ENCODE peak calls at places on chromosomes 2 and 18, in four cellular contexts. W, T, N and O are unnamed samples.

GRCh38 chr18:53909668-53910067 is 314.8 kb downstream of the MBD2 start:
- DNase-seq in T (no peak), N (peak), W (peak), O (no peak)

GRCh38 chr2:127859712-127860085 is 1.7 kb upstream of the POLR2D start:
- DNase-seq in W (no peak), T (peak), N (no peak), O (peak)

GRCh38 chr2:167249197-167249596 is 360.9 kb downstream of the XIRP2 start:
- DNase-seq in N (no peak), W (no peak), T (no peak), O (no peak)

GRCh38 chr18:55275042-55275897 is 312.7 kb downstream of the TCF4 start:
- DNase-seq in T (peak), W (peak), N (peak), O (no peak)

GRCh38 chr2:240443891-240444301 is 8.4 kb downstream of the GPC1 start:
- DNase-seq in W (peak), T (no peak), N (no peak), O (no peak)

GRCh38 chr2:24907106-24907505 is 12.9 kb downstream of the ADCY3 start:
- DNase-seq in T (no peak), W (peak), N (no peak), O (no peak)

GRCh38 chr2:58794103-58794502 is 553.0 kb upstream of the FANCL start:
- DNase-seq in N (no peak), T (no peak), W (no peak), O (no peak)

GRCh38 chr2:17085803-17086202 is 420.2 kb upstream of the CYRIA start:
- DNase-seq in W (no peak), T (no peak), N (no peak), O (no peak)

GRCh38 chr2:217314021-217314460 is 454.2 kb upstream of the TNP1 start:
- DNase-seq in W (no peak), N (peak), T (peak), O (peak)

GRCh38 chr2:109102588-109103233 is 26.3 kb upstream of the SH3RF3 start:
- DNase-seq in T (no peak), N (no peak), W (no peak), O (no peak)

GRCh38 chr18:22556271-22556990 is 138.7 kb upstream of the CTAGE1 start:
- DNase-seq in T (no peak), N (no peak), W (peak), O (no peak)

GRCh38 chr2:40256649-40257048 is 195.2 kb downstream of the SLC8A1 start:
- DNase-seq in N (peak), T (no peak), W (no peak), O (no peak)

GRCh38 chr2:7593286-7593685 is 676.1 kb downstream of the RNF144A start:
- DNase-seq in N (peak), W (no peak), T (no peak), O (no peak)

GRCh38 chr2:236623816-236624215 is 54.2 kb downstream of the ACKR3 start:
- DNase-seq in T (no peak), N (no peak), W (no peak), O (no peak)

GRCh38 chr2:33033524-33034150 is 86.9 kb downstream of the LTBP1 start:
- DNase-seq in T (no peak), N (peak), W (peak), O (peak)

GRCh38 chr2:23662941-23663729 is 263.8 kb downstream of the ATAD2B start:
- DNase-seq in W (no peak), N (peak), T (no peak), O (peak)

GRCh38 chr2:67295851-67296250 is 101.3 kb upstream of the ETAA1 start:
- DNase-seq in T (no peak), N (no peak), W (peak), O (no peak)

GRCh38 chr2:36487947-36488346 is 110.0 kb downstream of the FEZ2 start:
- DNase-seq in W (no peak), T (no peak), N (no peak), O (no peak)

GRCh38 chr2:150477347-150477746 is 10.1 kb downstream of the RND3 start:
- DNase-seq in T (no peak), N (no peak), W (peak), O (no peak)

GRCh38 chr2:3430211-3430610 is 50.7 kb downstream of the TRAPPC12 start:
- DNase-seq in N (no peak), T (no peak), W (peak), O (no peak)

GRCh38 chr2:237665713-237666143 is 38.3 kb downstream of the LRRFIP1 start:
- DNase-seq in T (no peak), N (no peak), W (no peak), O (peak)

GRCh38 chr18:22412502-22412901 is 5.2 kb downstream of the CTAGE1 start:
- DNase-seq in N (no peak), T (peak), W (peak), O (no peak)

GRCh38 chr2:134621939-134622705 is 96.7 kb downstream of the TMEM163 start:
- DNase-seq in W (no peak), N (peak), T (no peak), O (no peak)

GRCh38 chr2:43358688-43359201 is 132.3 kb upstream of the ZFP36L2 start:
- DNase-seq in N (no peak), W (peak), T (no peak), O (no peak)

GRCh38 chr2:163736433-163737168 is 793 bp upstream of the FIGN start:
- DNase-seq in T (peak), N (peak), W (no peak), O (peak)
- TF ChIP-seq CTCF in T (no peak), N (no peak), W (peak), O (no peak)

GRCh38 chr2:96106991-96107882 is 9.1 kb downstream of the ADRA2B start:
- DNase-seq in N (no peak), W (no peak), T (no peak), O (no peak)

GRCh38 chr2:96103906-96104861 is 12.2 kb downstream of the ADRA2B start:
- DNase-seq in T (no peak), W (no peak), N (no peak), O (no peak)

GRCh38 chr2:96103388-96103705 is 13.0 kb downstream of the ADRA2B start:
- DNase-seq in N (no peak), T (no peak), W (no peak), O (no peak)

GRCh38 chr2:96105994-96106393 is 10.4 kb downstream of the ADRA2B start:
- DNase-seq in W (no peak), N (no peak), T (no peak), O (no peak)

DNA sequence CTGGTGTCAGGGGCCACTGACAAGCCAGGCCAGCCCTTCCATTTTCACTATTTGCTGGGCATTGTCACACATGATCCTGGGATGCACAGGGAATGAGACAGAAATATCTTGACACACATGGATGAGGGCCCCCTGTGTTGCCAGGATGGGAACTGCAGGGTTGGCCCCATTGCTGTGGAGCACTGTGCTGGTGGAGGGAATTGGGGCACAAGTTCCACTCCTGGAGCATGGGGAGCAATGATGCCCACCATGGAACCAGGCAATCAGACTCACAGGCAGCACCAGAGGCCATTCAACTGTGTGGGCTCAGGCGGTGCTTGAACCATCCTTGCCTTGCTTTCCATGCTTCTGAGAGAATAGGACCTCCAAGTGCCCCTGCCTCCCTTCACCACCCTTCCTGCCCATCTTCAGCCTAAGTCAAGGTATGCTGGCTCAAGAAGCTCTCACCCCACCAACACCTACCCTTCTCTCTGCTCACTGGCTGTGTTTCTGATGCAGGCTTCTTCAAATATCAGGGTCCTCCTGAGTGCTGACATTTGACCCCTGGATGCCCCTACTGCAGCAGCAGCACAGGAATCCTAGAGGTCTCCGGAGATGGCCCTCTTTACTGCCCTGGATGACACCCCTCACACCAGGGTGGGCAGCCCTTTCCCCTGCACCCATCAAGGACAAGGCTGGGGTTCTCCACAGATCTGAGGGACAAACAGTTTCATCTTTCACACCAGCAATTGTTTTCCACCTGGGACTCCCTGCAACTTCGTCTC is 11.0 kb downstream of the ADRA2B start:
- DNase-seq in N (no peak), T (no peak), W (no peak), O (no peak)
- TF ChIP-seq CTCF in N (no peak), T (no peak), W (no peak), O (no peak)

GRCh38 chr2:42012651-42013050 is 35.2 kb upstream of the PKDCC start:
- DNase-seq in W (no peak), N (peak), T (peak), O (no peak)
- TF ChIP-seq CTCF in W (no peak), N (peak), T (no peak), O (no peak)

GRCh38 chr18:14978962-14979535 is 231.1 kb downstream of the ANKRD30B start:
- DNase-seq in N (peak), W (no peak), T (no peak), O (no peak)

GRCh38 chr18:14978191-14978590 is 230.2 kb downstream of the ANKRD30B start:
- DNase-seq in N (no peak), W (no peak), T (no peak), O (no peak)

GRCh38 chr18:14975431-14975830 is 227.5 kb downstream of the ANKRD30B start:
- DNase-seq in W (no peak), N (no peak), T (no peak), O (no peak)

GRCh38 chr18:14974576-14974975 is 226.6 kb downstream of the ANKRD30B start:
- DNase-seq in T (peak), W (no peak), N (no peak), O (no peak)

GRCh38 chr18:14976736-14977430 is 228.9 kb downstream of the ANKRD30B start:
- DNase-seq in W (no peak), T (peak), N (no peak), O (no peak)
- TF ChIP-seq CTCF in W (no peak), T (peak), N (no peak), O (no peak)

DNA sequence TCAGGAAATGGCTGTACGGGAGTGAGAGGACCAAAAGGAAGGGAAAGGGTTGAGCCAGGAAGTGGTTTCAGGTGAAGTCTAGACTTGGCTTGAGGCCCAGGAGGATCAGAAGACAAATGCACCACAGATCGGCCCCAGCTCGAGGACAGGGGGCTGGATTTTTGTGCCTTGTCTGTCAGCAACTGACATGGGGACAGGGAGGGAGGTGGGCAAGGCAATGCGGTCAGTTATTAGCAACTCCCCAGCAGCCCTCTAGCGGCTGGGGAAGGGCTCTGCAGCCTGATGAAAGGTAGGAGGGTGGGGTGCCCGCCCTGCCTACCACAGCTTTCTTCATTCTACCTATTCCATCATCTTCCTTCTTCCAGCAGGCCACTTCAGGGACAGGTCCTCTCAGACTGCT is 50.0 kb downstream of the CPO start:
- DNase-seq in N (peak), T (no peak), W (no peak), O (peak)
- TF ChIP-seq CTCF in N (peak), T (peak), W (peak), O (peak)

DNA sequence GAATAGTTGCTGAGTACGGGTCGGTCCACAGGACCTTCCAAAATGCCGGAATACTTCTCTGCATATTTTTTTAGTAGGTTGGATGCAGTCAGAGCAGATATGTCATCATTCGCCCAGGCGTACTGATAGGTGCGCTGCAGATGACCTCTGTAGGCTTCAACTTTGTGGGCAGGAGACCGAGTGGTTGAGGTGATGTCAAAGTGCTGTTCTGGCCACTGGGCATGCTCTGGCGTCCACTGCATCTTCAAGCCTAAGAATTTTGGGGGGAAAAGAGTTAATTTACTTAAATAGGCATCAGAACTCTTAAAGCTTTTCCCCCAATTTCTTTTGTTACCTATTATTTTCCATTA is 124.3 kb downstream of the FIGN start:
- DNase-seq in N (no peak), T (no peak), W (no peak), O (no peak)
- TF ChIP-seq CTCF in N (no peak), T (no peak), W (no peak), O (no peak)

DNA sequence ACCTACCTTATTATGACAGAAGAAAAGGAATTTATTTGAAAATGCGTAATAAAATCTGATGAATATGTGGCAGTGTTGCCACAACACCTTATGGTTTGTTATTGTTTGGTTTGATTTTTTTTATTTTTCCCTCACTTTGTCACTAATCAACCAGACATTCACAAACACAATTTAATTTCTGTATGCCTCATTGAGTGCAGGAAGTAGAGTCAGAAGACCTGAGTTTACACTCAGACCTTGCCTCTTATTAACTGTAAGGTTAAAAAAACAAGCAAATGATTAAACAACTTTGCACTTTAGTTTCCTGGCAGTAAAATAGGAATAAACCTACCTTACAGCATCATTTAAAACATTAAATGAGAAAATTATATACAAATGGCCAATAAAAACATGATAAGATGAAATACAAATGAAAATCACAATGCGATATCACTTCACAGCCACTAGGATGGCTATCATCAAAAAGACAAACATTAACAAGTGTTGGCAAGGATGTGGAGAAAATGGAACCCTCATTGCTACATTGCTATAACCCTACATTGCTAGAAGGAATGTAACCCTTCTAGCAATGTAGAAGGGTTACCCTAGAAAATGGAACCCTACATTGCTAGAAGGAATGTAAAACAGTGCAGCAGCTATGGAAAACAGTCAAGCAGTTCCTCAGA is 3.3 kb downstream of the SESTD1 start:
- DNase-seq in T (no peak), W (no peak), N (no peak), O (no peak)
- TF ChIP-seq CTCF in T (peak), W (no peak), N (no peak), O (no peak)

GRCh38 chr18:12604445-12605007 is 53.4 kb downstream of the SPIRE1 start:
- DNase-seq in N (no peak), W (no peak), T (no peak), O (no peak)
- TF ChIP-seq CTCF in N (peak), W (peak), T (no peak), O (no peak)

DNA sequence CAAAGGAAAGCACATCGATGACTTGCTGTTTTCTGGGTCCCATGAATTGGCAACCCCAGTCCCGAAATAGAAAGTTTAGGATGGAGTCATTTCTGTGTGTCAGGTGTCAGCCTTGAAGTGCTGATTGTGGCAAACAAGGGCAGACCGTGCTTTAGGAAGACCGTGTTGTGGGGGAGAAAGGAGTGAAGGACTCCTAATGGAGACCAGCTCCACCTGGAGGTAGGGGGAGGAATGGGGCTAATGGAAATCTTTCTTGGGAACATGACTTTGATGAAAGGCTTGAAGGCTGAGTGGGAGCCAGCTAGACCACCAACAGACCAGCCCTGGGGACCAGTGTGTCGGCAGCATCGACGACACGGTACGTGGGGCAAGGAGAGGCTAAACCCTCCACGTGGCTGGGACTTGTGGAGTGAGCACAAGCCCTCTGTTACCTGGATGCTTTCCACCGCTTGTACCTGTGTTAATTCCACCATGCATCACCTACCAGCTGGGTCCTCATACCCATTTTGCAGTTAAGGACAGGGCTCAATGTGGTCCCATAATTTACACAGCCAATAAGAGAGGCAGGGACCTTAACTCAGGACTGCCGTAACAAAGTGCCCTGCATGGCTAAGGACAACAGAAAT is 104.2 kb downstream of the SH3BP4 start:
- DNase-seq in T (no peak), N (peak), W (no peak), O (no peak)
- TF ChIP-seq CTCF in T (peak), N (peak), W (peak), O (no peak)

GRCh38 chr18:65968605-65969004 is 217.8 kb downstream of the CDH7 start:
- DNase-seq in N (peak), W (no peak), T (no peak), O (no peak)
- TF ChIP-seq CTCF in N (peak), W (no peak), T (peak), O (peak)